ENCODE peak calls at places on chromosomes 3 and 15, in five cellular contexts. D is GM13976, N is progenitor cell of endocrine pancreas, C is T-cell, G is hippocampal formation. E is an unnamed sample.

GRCh38 chr3:95971573-95971972 is 842.8 kb upstream of the EPHA6 start:
- DNase-seq in D (no peak), N (no peak), C (no peak), G (no peak), E (no peak)

GRCh38 chr3:127170794-127171193 is 22.1 kb upstream of the PRR23E start:
- DNase-seq in D (no peak), N (no peak), C (no peak), G (no peak), E (no peak)

GRCh38 chr15:63353887-63354286 is 27.8 kb downstream of the CA12 start:
- DNase-seq in D (no peak), N (no peak), C (no peak), G (no peak), E (no peak)

GRCh38 chr3:170584585-170585007 is 1.3 kb downstream of the SLC7A14 start:
- DNase-seq in D (peak; percentile 62), N (peak; percentile 80), C (peak; percentile 13), G (peak; percentile 48), E (peak; percentile 27)

GRCh38 chr15:70172124-70172523 is 74.4 kb upstream of the TLE3 start:
- DNase-seq in D (no peak), N (no peak), C (no peak), G (no peak), E (no peak)

GRCh38 chr3:106589306-106589942 is 720.6 kb upstream of the CBLB start:
- DNase-seq in D (no peak), N (no peak), C (no peak), G (no peak), E (no peak)

GRCh38 chr3:186869253-186870235 is 27.0 kb downstream of the ADIPOQ start:
- DNase-seq in D (no peak), N (no peak), C (no peak), G (no peak), E (no peak)

GRCh38 chr15:57158589-57158988 is 217.7 kb upstream of the CGNL1 start:
- DNase-seq in D (no peak), N (no peak), C (no peak), G (peak; percentile 75), E (no peak)

GRCh38 chr3:19190602-19191001 is 42.3 kb downstream of the KCNH8 start:
- DNase-seq in D (no peak), N (no peak), C (no peak), G (no peak), E (no peak)

GRCh38 chr15:83854314-83854713 is 200.4 kb downstream of the ADAMTSL3 start:
- DNase-seq in D (no peak), N (no peak), C (no peak), G (no peak), E (no peak)

GRCh38 chr15:63933522-63933921 is 99.8 kb upstream of the HERC1 start:
- DNase-seq in D (no peak), N (no peak), C (no peak), G (no peak), E (no peak)

GRCh38 chr15:65416845-65417416 is 5.8 kb downstream of the IGDCC4 start:
- DNase-seq in D (no peak), N (no peak), C (no peak), G (no peak), E (no peak)

GRCh38 chr3:27431116-27431515 is 53.1 kb downstream of the SLC4A7 start:
- DNase-seq in D (no peak), N (no peak), C (no peak), G (peak; percentile 6), E (no peak)

GRCh38 chr3:10469406-10470119 is 35.8 kb downstream of the ATP2B2 start:
- DNase-seq in D (no peak), N (no peak), C (no peak), G (no peak), E (no peak)

GRCh38 chr3:138974467-138974866 is 27.4 kb downstream of the FOXL2NB start:
- DNase-seq in D (no peak), N (no peak), C (no peak), G (no peak), E (no peak)

GRCh38 chr3:119891944-119892721 is 110.2 kb downstream of the NR1I2 start:
- DNase-seq in D (peak; percentile 5), N (peak; percentile 10), C (peak; percentile 3), G (peak; percentile 70), E (peak; percentile 24)

GRCh38 chr15:88218557-88219214 is 37.9 kb downstream of the NTRK3 start:
- DNase-seq in D (no peak), N (no peak), C (no peak), G (no peak), E (no peak)

GRCh38 chr15:68526269-68526668 is 52.5 kb upstream of the CORO2B start:
- DNase-seq in D (peak; percentile 48), N (no peak), C (no peak), G (no peak), E (no peak)

GRCh38 chr15:80246425-80246894 is 5.6 kb downstream of the CTXND1 start:
- DNase-seq in D (no peak), N (no peak), C (no peak), G (peak; percentile 50), E (no peak)

GRCh38 chr15:43509923-43510229 is 7.5 kb upstream of the MAP1A start:
- DNase-seq in D (peak; percentile 6), N (no peak), C (no peak), G (no peak), E (no peak)

GRCh38 chr3:14925729-14926591 is 21.4 kb upstream of the NR2C2 start:
- DNase-seq in D (peak; percentile 67), N (no peak), C (no peak), G (peak; percentile 45), E (no peak)

GRCh38 chr3:5278666-5279065 is 91.2 kb downstream of the EDEM1 start:
- DNase-seq in D (no peak), N (no peak), C (no peak), G (no peak), E (no peak)

GRCh38 chr3:166304509-166305063 is 467.4 kb upstream of the BCHE start:
- DNase-seq in D (no peak), N (no peak), C (no peak), G (no peak), E (no peak)

GRCh38 chr3:160677459-160677901 is 520 bp downstream of the ARL14 start:
- DNase-seq in D (no peak), N (no peak), C (no peak), G (no peak), E (no peak)

GRCh38 chr3:65854606-65855304 is 184.0 kb downstream of the MAGI1 start:
- DNase-seq in D (peak; percentile 48), N (no peak), C (no peak), G (no peak), E (no peak)

GRCh38 chr3:10495003-10495402 is 10.4 kb downstream of the ATP2B2 start:
- DNase-seq in D (no peak), N (no peak), C (no peak), G (no peak), E (no peak)

E was measured in activated naive CD4-positive, alpha-beta T cell treated with Interleukin-2 at 50 U/mL for 16 hours.